ENCODE peak calls at places on chromosomes 1 and 21, in seven cellular contexts. W is cardiac muscle cell, Z is neural progenitor cell, E is mammary epithelial cell, M is adipocyte, S is iPS DF 6.9, O is mucosa of descending colon. T is an unnamed sample.

GRCh38 chr1:207878939-207879338 is 32.0 kb downstream of the CD34 start:
- DNase-seq in M (no peak), E (no peak), W (no peak), Z (no peak), O (no peak), S (no peak), T (no peak)

GRCh38 chr1:180253585-180254495 is 23.8 kb downstream of the LHX4 start:
- DNase-seq in M (no peak), S (no peak), E (no peak), Z (no peak), O (no peak), W (no peak), T (no peak)

GRCh38 chr1:174871886-174872285 is 127.9 kb upstream of the CACYBP start:
- DNase-seq in O (no peak), E (peak; percentile 64), Z (no peak), M (no peak), S (peak; percentile 48), W (no peak), T (no peak)

GRCh38 chr1:31444725-31445448 is 31.9 kb downstream of the SERINC2 start:
- DNase-seq in M (no peak), Z (no peak), W (peak; percentile 11), E (no peak), S (no peak), O (peak; percentile 62), T (no peak)

GRCh38 chr21:38741976-38742309 is 63.8 kb upstream of the ETS2 start:
- DNase-seq in Z (no peak), E (no peak), W (no peak), M (no peak), S (no peak), O (no peak), T (no peak)

GRCh38 chr1:47720100-47720499 is 277.1 kb downstream of the TRABD2B start:
- DNase-seq in M (no peak), S (no peak), Z (no peak), O (no peak), W (no peak), E (no peak), T (no peak)

GRCh38 chr21:41828884-41829360 is 50.2 kb downstream of the PRDM15 start:
- DNase-seq in Z (no peak), M (no peak), O (no peak), W (no peak), S (no peak), E (no peak), T (no peak)

GRCh38 chr1:176469450-176469985 is 6.5 kb downstream of the PAPPA2 start:
- DNase-seq in E (no peak), O (no peak), M (no peak), S (no peak), Z (no peak), W (peak; percentile 38), T (no peak)

GRCh38 chr1:174912243-174912642 is 87.5 kb upstream of the CACYBP start:
- DNase-seq in Z (no peak), S (no peak), O (no peak), W (no peak), E (no peak), M (no peak), T (no peak)

GRCh38 chr1:18008116-18008515 is 99.5 kb upstream of the IGSF21 start:
- DNase-seq in E (no peak), S (no peak), W (no peak), O (no peak), M (no peak), Z (no peak), T (no peak)

GRCh38 chr1:154871374-154871773 is 1.3 kb upstream of the KCNN3 start:
- DNase-seq in S (no peak), M (no peak), Z (no peak), W (no peak), O (no peak), E (peak; percentile 23), T (no peak)
- H3K4me1 ChIP-seq in S (peaks cover 17% of the 10 kb centered on the region), M (peaks cover 23% of the 10 kb centered on the region), Z (peaks cover 34% of the 10 kb centered on the region), W (no peaks in the 10 kb centered on the region), O (no peaks in the 10 kb centered on the region), E (peaks cover 12% of the 10 kb centered on the region), T (no peaks in the 10 kb centered on the region)

DNA sequence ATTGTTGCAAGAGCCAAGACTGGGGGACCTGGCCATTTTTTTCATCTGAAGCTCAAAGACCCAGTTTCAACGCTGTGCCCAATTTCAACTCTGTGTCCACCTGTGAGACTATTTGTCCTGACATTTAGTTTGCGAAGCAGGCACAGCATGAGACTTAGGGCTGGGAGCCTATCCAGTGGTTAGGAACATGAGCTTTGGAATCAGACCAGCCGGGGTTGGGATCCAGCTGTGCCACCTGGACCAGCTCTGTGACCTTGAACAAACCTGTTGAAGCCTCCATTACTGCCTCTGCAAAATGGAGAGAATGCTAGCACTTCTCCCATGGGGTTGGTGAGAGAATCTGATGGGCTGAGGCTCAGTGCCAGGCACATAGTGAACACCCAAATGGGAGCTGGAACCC is 206.1 kb upstream of the TMEM51 start:
- DNase-seq in Z (no peak), W (no peak), S (no peak), M (no peak), E (no peak), O (no peak), T (no peak)
- H3K4me3 ChIP-seq in Z (no peak overlapping the region), W (no peak overlapping the region), S (no peak overlapping the region), M (peak overlapping the region; percentile 78), E (no peak overlapping the region), O (no peak overlapping the region), T (no peak overlapping the region)

GRCh38 chr1:172477741-172478140 is 33.9 kb upstream of the PIGC start:
- DNase-seq in M (no peak), S (no peak), W (no peak), O (no peak), E (no peak), Z (no peak), T (no peak)

GRCh38 chr1:172482044-172482443 is 38.2 kb upstream of the PIGC start:
- DNase-seq in M (no peak), S (no peak), Z (no peak), O (no peak), E (no peak), W (no peak), T (no peak)

GRCh38 chr1:172478485-172478884 is 34.6 kb upstream of the PIGC start:
- DNase-seq in W (no peak), E (peak; percentile 62), M (no peak), O (no peak), S (no peak), Z (no peak), T (no peak)

GRCh38 chr1:172483448-172483847 is 39.6 kb upstream of the PIGC start:
- DNase-seq in W (no peak), E (no peak), O (no peak), M (peak; percentile 13), Z (no peak), S (no peak), T (no peak)

DNA sequence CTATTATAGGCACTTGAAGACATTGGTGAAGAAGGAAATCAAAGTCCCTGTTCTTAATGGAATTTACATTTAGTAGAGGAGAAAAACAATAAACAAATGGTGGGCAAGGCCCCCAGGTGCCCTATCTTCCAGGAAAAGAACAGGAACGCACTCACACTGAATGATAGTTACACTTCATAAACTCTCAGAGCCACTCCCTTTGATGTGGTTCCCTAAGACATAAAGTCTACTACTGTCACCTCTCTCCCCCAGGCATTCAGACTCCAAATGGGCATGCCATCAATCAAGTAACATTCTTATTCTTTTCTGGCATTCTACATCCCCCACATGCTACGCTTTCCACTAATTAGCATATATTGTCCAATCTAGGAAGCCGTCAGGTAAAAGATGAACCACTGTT is 36.6 kb upstream of the PIGC start:
- DNase-seq in O (no peak), M (no peak), S (no peak), E (no peak), Z (no peak), W (no peak), T (no peak)
- H3K4me1 ChIP-seq in O (no peaks in the 10 kb centered on the region), M (peaks cover 5% of the 10 kb centered on the region), S (no peaks in the 10 kb centered on the region), E (peaks cover 42% of the 10 kb centered on the region), Z (no peaks in the 10 kb centered on the region), W (peaks cover 25% of the 10 kb centered on the region), T (no peaks in the 10 kb centered on the region)

DNA sequence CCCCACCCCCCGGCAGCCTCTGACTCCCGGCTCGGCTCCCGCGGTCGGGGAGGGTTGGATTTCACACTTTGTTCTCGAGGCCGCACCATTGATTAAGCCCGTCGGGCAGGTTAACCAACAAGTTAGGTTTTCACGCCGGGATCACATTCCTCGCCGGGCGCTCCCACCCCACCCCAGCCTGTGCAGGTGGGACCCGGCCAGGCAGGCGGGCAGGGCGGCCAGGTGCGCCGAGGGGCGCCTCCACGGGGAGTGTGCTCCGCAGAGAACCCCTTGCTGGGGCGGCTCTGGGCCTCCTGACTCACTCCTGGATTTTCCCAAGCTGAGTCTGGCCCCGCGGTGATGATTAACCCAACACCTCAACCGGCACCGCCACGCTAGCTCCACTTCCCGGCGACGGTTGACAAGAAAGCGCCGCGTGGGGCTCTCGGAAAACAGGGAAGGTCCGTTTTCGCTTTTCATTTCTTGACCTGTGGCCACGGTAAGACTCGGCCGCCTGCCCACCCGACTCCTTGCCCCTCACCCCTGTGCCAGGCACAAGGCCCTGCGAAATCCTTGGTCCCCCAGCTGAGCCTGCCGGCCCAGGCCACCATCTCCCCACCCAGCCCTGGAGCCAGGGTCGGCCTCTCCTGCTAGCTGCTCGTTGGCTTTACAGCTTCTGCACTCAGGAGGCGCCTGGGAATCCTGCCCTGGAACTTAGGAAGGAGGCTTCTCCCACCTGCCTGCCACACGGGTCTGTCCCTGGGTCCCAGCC is 8.8 kb upstream of the TTLL10 start:
- DNase-seq in E (peak; percentile 18), M (no peak), W (no peak), Z (peak; percentile 62), S (no peak), O (peak; percentile 75), T (peak; percentile 61)
- H3K4me3 ChIP-seq in E (no peak overlapping the region), M (no peak overlapping the region), W (no peak overlapping the region), Z (no peak overlapping the region), S (no peak overlapping the region), O (peak overlapping the region; percentile 43), T (peak overlapping the region; percentile 62)

DNA sequence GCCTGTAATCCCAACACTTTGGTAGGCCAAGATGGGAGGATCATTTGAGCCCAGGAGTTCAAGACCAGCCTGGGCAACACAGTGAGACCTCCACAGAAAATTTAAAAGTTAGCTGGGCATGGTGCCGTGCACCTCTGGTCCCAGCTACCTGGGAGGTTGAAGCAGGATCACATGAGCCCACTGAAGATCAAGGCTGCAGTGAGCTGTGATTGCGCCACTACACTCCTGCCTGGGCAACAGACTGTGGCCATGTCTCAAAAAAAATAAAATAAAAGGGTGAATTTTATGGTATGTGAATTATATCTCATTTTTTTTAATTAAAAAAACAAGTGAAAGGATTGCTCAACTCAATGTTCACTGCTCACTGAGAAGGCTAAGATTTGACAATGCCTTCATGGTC is 8.7 kb downstream of the ARID4B start:
- DNase-seq in O (no peak), W (no peak), E (no peak), Z (no peak), S (no peak), M (peak; percentile 37), T (no peak)
- H3K4me1 ChIP-seq in O (peaks cover 9% of the 10 kb centered on the region), W (peaks cover 9% of the 10 kb centered on the region), E (no peaks in the 10 kb centered on the region), Z (no peaks in the 10 kb centered on the region), S (no peaks in the 10 kb centered on the region), M (peaks cover 11% of the 10 kb centered on the region), T (peaks cover 3% of the 10 kb centered on the region)